ENCODE peak calls at places on chromosomes 16 and 17, in eight cellular contexts. One of them, this sample, is unnamed.

GRCh38 chr17:42519546-42520444 is 16.2 kb upstream of the NAGLU start:
- DNase-seq in fibroblast of lung: peak; percentile 99
- DNase-seq in hippocampal formation: peak; percentile 62
- DNase-seq in stimulated activated CD4-positive, alpha-beta T cell treated with anti-CD3 and anti-CD28 coated beads, Interleukin-4, amount 100 ng/mL, for 4 hours: no peak
- DNase-seq in ovary: peak; percentile 97
- DNase-seq in iPS DF 19.7: no peak
- DNase-seq in heart right ventricle: peak; percentile 95
- DNase-seq in T-helper 17 cell: no peak
- DNase-seq in this sample: peak; percentile 76

GRCh38 chr16:50531901-50532300 is 16.3 kb upstream of the NKD1 start:
- DNase-seq in stimulated activated CD4-positive, alpha-beta T cell treated with anti-CD3 and anti-CD28 coated beads, Interleukin-4, amount 100 ng/mL, for 4 hours: no peak
- DNase-seq in fibroblast of lung: no peak
- DNase-seq in T-helper 17 cell: no peak
- DNase-seq in heart right ventricle: no peak
- DNase-seq in hippocampal formation: no peak
- DNase-seq in ovary: no peak
- DNase-seq in iPS DF 19.7: no peak
- DNase-seq in this sample: peak; percentile 4

GRCh38 chr16:35692824-35693223 is 2233.4 kb downstream of the TP53TG3F start:
- DNase-seq in ovary: no peak
- DNase-seq in iPS DF 19.7: no peak
- DNase-seq in T-helper 17 cell: no peak
- DNase-seq in fibroblast of lung: no peak
- DNase-seq in stimulated activated CD4-positive, alpha-beta T cell treated with anti-CD3 and anti-CD28 coated beads, Interleukin-4, amount 100 ng/mL, for 4 hours: no peak
- DNase-seq in hippocampal formation: no peak
- DNase-seq in heart right ventricle: no peak
- DNase-seq in this sample: no peak

GRCh38 chr16:86777098-86777946 is 199.0 kb downstream of the FOXL1 start:
- DNase-seq in T-helper 17 cell: no peak
- DNase-seq in hippocampal formation: no peak
- DNase-seq in fibroblast of lung: peak; percentile 82
- DNase-seq in heart right ventricle: no peak
- DNase-seq in ovary: no peak
- DNase-seq in stimulated activated CD4-positive, alpha-beta T cell treated with anti-CD3 and anti-CD28 coated beads, Interleukin-4, amount 100 ng/mL, for 4 hours: no peak
- DNase-seq in iPS DF 19.7: no peak
- DNase-seq in this sample: no peak

GRCh38 chr17:57570740-57571344 is 174.3 kb downstream of the CCDC182 start:
- DNase-seq in iPS DF 19.7: no peak
- DNase-seq in ovary: no peak
- DNase-seq in stimulated activated CD4-positive, alpha-beta T cell treated with anti-CD3 and anti-CD28 coated beads, Interleukin-4, amount 100 ng/mL, for 4 hours: no peak
- DNase-seq in fibroblast of lung: no peak
- DNase-seq in heart right ventricle: no peak
- DNase-seq in hippocampal formation: peak; percentile 29
- DNase-seq in T-helper 17 cell: no peak
- DNase-seq in this sample: no peak

GRCh38 chr17:77358801-77359716 is 218.3 kb downstream of the SEC14L1 start:
- DNase-seq in hippocampal formation: no peak
- DNase-seq in heart right ventricle: no peak
- DNase-seq in T-helper 17 cell: no peak
- DNase-seq in ovary: peak; percentile 4
- DNase-seq in iPS DF 19.7: no peak
- DNase-seq in fibroblast of lung: peak; percentile 45
- DNase-seq in stimulated activated CD4-positive, alpha-beta T cell treated with anti-CD3 and anti-CD28 coated beads, Interleukin-4, amount 100 ng/mL, for 4 hours: no peak
- DNase-seq in this sample: no peak

GRCh38 chr17:77708049-77708448 is 250.5 kb upstream of the TNRC6C start:
- DNase-seq in heart right ventricle: no peak
- DNase-seq in hippocampal formation: no peak
- DNase-seq in stimulated activated CD4-positive, alpha-beta T cell treated with anti-CD3 and anti-CD28 coated beads, Interleukin-4, amount 100 ng/mL, for 4 hours: no peak
- DNase-seq in iPS DF 19.7: no peak
- DNase-seq in fibroblast of lung: no peak
- DNase-seq in T-helper 17 cell: no peak
- DNase-seq in ovary: no peak
- DNase-seq in this sample: no peak

GRCh38 chr17:17942846-17943245 is 29.4 kb downstream of the TOM1L2 start:
- DNase-seq in ovary: no peak
- DNase-seq in stimulated activated CD4-positive, alpha-beta T cell treated with anti-CD3 and anti-CD28 coated beads, Interleukin-4, amount 100 ng/mL, for 4 hours: no peak
- DNase-seq in iPS DF 19.7: no peak
- DNase-seq in T-helper 17 cell: no peak
- DNase-seq in hippocampal formation: no peak
- DNase-seq in fibroblast of lung: peak; percentile 44
- DNase-seq in heart right ventricle: no peak
- DNase-seq in this sample: no peak

GRCh38 chr17:38415250-38416194 is 12.7 kb upstream of the ARHGAP23 start:
- DNase-seq in T-helper 17 cell: no peak
- DNase-seq in fibroblast of lung: peak; percentile 81
- DNase-seq in iPS DF 19.7: no peak
- DNase-seq in ovary: no peak
- DNase-seq in stimulated activated CD4-positive, alpha-beta T cell treated with anti-CD3 and anti-CD28 coated beads, Interleukin-4, amount 100 ng/mL, for 4 hours: no peak
- DNase-seq in heart right ventricle: no peak
- DNase-seq in hippocampal formation: no peak
- DNase-seq in this sample: no peak

GRCh38 chr17:75832164-75832651 is 12.0 kb downstream of the UNC13D start:
- DNase-seq in fibroblast of lung: peak; percentile 61
- DNase-seq in heart right ventricle: no peak
- DNase-seq in hippocampal formation: no peak
- DNase-seq in ovary: no peak
- DNase-seq in T-helper 17 cell: no peak
- DNase-seq in iPS DF 19.7: no peak
- DNase-seq in stimulated activated CD4-positive, alpha-beta T cell treated with anti-CD3 and anti-CD28 coated beads, Interleukin-4, amount 100 ng/mL, for 4 hours: peak; percentile 29
- DNase-seq in this sample: no peak

GRCh38 chr17:63434951-63435571 is 11.0 kb downstream of the CYB561 start:
- DNase-seq in iPS DF 19.7: no peak
- DNase-seq in stimulated activated CD4-positive, alpha-beta T cell treated with anti-CD3 and anti-CD28 coated beads, Interleukin-4, amount 100 ng/mL, for 4 hours: no peak
- DNase-seq in hippocampal formation: peak; percentile 63
- DNase-seq in ovary: no peak
- DNase-seq in fibroblast of lung: peak; percentile 29
- DNase-seq in T-helper 17 cell: no peak
- DNase-seq in heart right ventricle: peak; percentile 83
- DNase-seq in this sample: no peak

GRCh38 chr17:64009571-64010402 is 10.6 kb downstream of the ICAM2 start:
- DNase-seq in fibroblast of lung: peak; percentile 44
- DNase-seq in hippocampal formation: no peak
- DNase-seq in T-helper 17 cell: no peak
- DNase-seq in ovary: no peak
- DNase-seq in iPS DF 19.7: no peak
- DNase-seq in heart right ventricle: no peak
- DNase-seq in stimulated activated CD4-positive, alpha-beta T cell treated with anti-CD3 and anti-CD28 coated beads, Interleukin-4, amount 100 ng/mL, for 4 hours: no peak
- DNase-seq in this sample: no peak

GRCh38 chr17:45755050-45755449 is 29.1 kb upstream of the CRHR1 start:
- DNase-seq in ovary: no peak
- DNase-seq in hippocampal formation: no peak
- DNase-seq in heart right ventricle: no peak
- DNase-seq in T-helper 17 cell: no peak
- DNase-seq in iPS DF 19.7: no peak
- DNase-seq in fibroblast of lung: no peak
- DNase-seq in stimulated activated CD4-positive, alpha-beta T cell treated with anti-CD3 and anti-CD28 coated beads, Interleukin-4, amount 100 ng/mL, for 4 hours: no peak
- DNase-seq in this sample: no peak

GRCh38 chr17:28426081-28426519 is 20.1 kb upstream of the SLC46A1 start:
- DNase-seq in T-helper 17 cell: no peak
- DNase-seq in ovary: no peak
- DNase-seq in iPS DF 19.7: no peak
- DNase-seq in stimulated activated CD4-positive, alpha-beta T cell treated with anti-CD3 and anti-CD28 coated beads, Interleukin-4, amount 100 ng/mL, for 4 hours: no peak
- DNase-seq in fibroblast of lung: no peak
- DNase-seq in hippocampal formation: no peak
- DNase-seq in heart right ventricle: no peak
- DNase-seq in this sample: no peak

GRCh38 chr17:14582996-14583395 is 282.1 kb downstream of the HS3ST3B1 start:
- DNase-seq in T-helper 17 cell: no peak
- DNase-seq in stimulated activated CD4-positive, alpha-beta T cell treated with anti-CD3 and anti-CD28 coated beads, Interleukin-4, amount 100 ng/mL, for 4 hours: no peak
- DNase-seq in iPS DF 19.7: no peak
- DNase-seq in ovary: no peak
- DNase-seq in heart right ventricle: no peak
- DNase-seq in hippocampal formation: no peak
- DNase-seq in fibroblast of lung: no peak
- DNase-seq in this sample: no peak

GRCh38 chr16:69724981-69725479 is 1.3 kb downstream of the NQO1 start:
- DNase-seq in ovary: no peak
- DNase-seq in fibroblast of lung: no peak
- DNase-seq in T-helper 17 cell: no peak
- DNase-seq in hippocampal formation: no peak
- DNase-seq in heart right ventricle: no peak
- DNase-seq in iPS DF 19.7: no peak
- DNase-seq in stimulated activated CD4-positive, alpha-beta T cell treated with anti-CD3 and anti-CD28 coated beads, Interleukin-4, amount 100 ng/mL, for 4 hours: no peak
- DNase-seq in this sample: peak; percentile 9

GRCh38 chr17:47694818-47695663 is 1.1 kb downstream of the TBKBP1 start:
- DNase-seq in iPS DF 19.7: no peak
- DNase-seq in fibroblast of lung: peak; percentile 69
- DNase-seq in heart right ventricle: peak; percentile 77
- DNase-seq in T-helper 17 cell: no peak
- DNase-seq in stimulated activated CD4-positive, alpha-beta T cell treated with anti-CD3 and anti-CD28 coated beads, Interleukin-4, amount 100 ng/mL, for 4 hours: peak; percentile 76
- DNase-seq in hippocampal formation: peak; percentile 40
- DNase-seq in ovary: peak; percentile 68
- DNase-seq in this sample: peak; percentile 92

GRCh38 chr16:87492721-87493554 is at the start of gene ZCCHC14:
- DNase-seq in hippocampal formation: peak; percentile 98
- DNase-seq in fibroblast of lung: peak; percentile 98
- DNase-seq in ovary: peak; percentile 99
- DNase-seq in T-helper 17 cell: peak; percentile 99
- DNase-seq in iPS DF 19.7: peak; percentile 86
- DNase-seq in heart right ventricle: peak; percentile 100
- DNase-seq in stimulated activated CD4-positive, alpha-beta T cell treated with anti-CD3 and anti-CD28 coated beads, Interleukin-4, amount 100 ng/mL, for 4 hours: peak; percentile 98
- DNase-seq in this sample: peak; percentile 98

GRCh38 chr17:16100737-16101400 is 101.2 kb downstream of the TTC19 start:
- DNase-seq in ovary: no peak
- DNase-seq in T-helper 17 cell: no peak
- DNase-seq in hippocampal formation: no peak
- DNase-seq in stimulated activated CD4-positive, alpha-beta T cell treated with anti-CD3 and anti-CD28 coated beads, Interleukin-4, amount 100 ng/mL, for 4 hours: no peak
- DNase-seq in iPS DF 19.7: no peak
- DNase-seq in heart right ventricle: no peak
- DNase-seq in fibroblast of lung: peak; percentile 17
- DNase-seq in this sample: no peak

GRCh38 chr17:39757176-39757662 is 19.5 kb downstream of the GRB7 start:
- DNase-seq in iPS DF 19.7: no peak
- DNase-seq in hippocampal formation: no peak
- DNase-seq in heart right ventricle: no peak
- DNase-seq in fibroblast of lung: no peak
- DNase-seq in ovary: no peak
- DNase-seq in stimulated activated CD4-positive, alpha-beta T cell treated with anti-CD3 and anti-CD28 coated beads, Interleukin-4, amount 100 ng/mL, for 4 hours: no peak
- DNase-seq in T-helper 17 cell: no peak
- DNase-seq in this sample: no peak

GRCh38 chr17:76268015-76268749 is 3.0 kb downstream of the UBALD2 start:
- DNase-seq in hippocampal formation: peak; percentile 68
- DNase-seq in T-helper 17 cell: peak; percentile 55
- DNase-seq in stimulated activated CD4-positive, alpha-beta T cell treated with anti-CD3 and anti-CD28 coated beads, Interleukin-4, amount 100 ng/mL, for 4 hours: peak; percentile 84
- DNase-seq in ovary: no peak
- DNase-seq in heart right ventricle: peak; percentile 82
- DNase-seq in fibroblast of lung: peak; percentile 75
- DNase-seq in iPS DF 19.7: no peak
- DNase-seq in this sample: peak; percentile 95

GRCh38 chr16:964696-965395 is 5.9 kb downstream of the LMF1 start:
- DNase-seq in fibroblast of lung: no peak
- DNase-seq in T-helper 17 cell: peak; percentile 46
- DNase-seq in hippocampal formation: no peak
- DNase-seq in stimulated activated CD4-positive, alpha-beta T cell treated with anti-CD3 and anti-CD28 coated beads, Interleukin-4, amount 100 ng/mL, for 4 hours: peak; percentile 78
- DNase-seq in iPS DF 19.7: no peak
- DNase-seq in ovary: no peak
- DNase-seq in heart right ventricle: no peak
- DNase-seq in this sample: peak; percentile 77

GRCh38 chr17:10059684-10060211 is 138.7 kb downstream of the GAS7 start:
- DNase-seq in stimulated activated CD4-positive, alpha-beta T cell treated with anti-CD3 and anti-CD28 coated beads, Interleukin-4, amount 100 ng/mL, for 4 hours: no peak
- DNase-seq in heart right ventricle: peak; percentile 70
- DNase-seq in fibroblast of lung: peak; percentile 40
- DNase-seq in hippocampal formation: no peak
- DNase-seq in ovary: no peak
- DNase-seq in T-helper 17 cell: no peak
- DNase-seq in iPS DF 19.7: no peak
- DNase-seq in this sample: no peak

GRCh38 chr17:50882851-50883250 is 16.7 kb upstream of the TOB1 start:
- DNase-seq in stimulated activated CD4-positive, alpha-beta T cell treated with anti-CD3 and anti-CD28 coated beads, Interleukin-4, amount 100 ng/mL, for 4 hours: no peak
- DNase-seq in T-helper 17 cell: no peak
- DNase-seq in hippocampal formation: no peak
- DNase-seq in iPS DF 19.7: no peak
- DNase-seq in ovary: no peak
- DNase-seq in fibroblast of lung: peak; percentile 50
- DNase-seq in heart right ventricle: no peak
- DNase-seq in this sample: no peak

GRCh38 chr17:43536236-43537088 is 9.7 kb downstream of the ETV4 start:
- DNase-seq in iPS DF 19.7: no peak
- DNase-seq in ovary: no peak
- DNase-seq in heart right ventricle: no peak
- DNase-seq in hippocampal formation: no peak
- DNase-seq in T-helper 17 cell: no peak
- DNase-seq in fibroblast of lung: peak; percentile 70
- DNase-seq in stimulated activated CD4-positive, alpha-beta T cell treated with anti-CD3 and anti-CD28 coated beads, Interleukin-4, amount 100 ng/mL, for 4 hours: no peak
- DNase-seq in this sample: peak; percentile 22

GRCh38 chr17:63285566-63285965 is 160.5 kb downstream of the CYB561 start:
- DNase-seq in ovary: no peak
- DNase-seq in stimulated activated CD4-positive, alpha-beta T cell treated with anti-CD3 and anti-CD28 coated beads, Interleukin-4, amount 100 ng/mL, for 4 hours: no peak
- DNase-seq in fibroblast of lung: no peak
- DNase-seq in T-helper 17 cell: no peak
- DNase-seq in iPS DF 19.7: no peak
- DNase-seq in heart right ventricle: no peak
- DNase-seq in hippocampal formation: no peak
- DNase-seq in this sample: no peak

GRCh38 chr17:49730078-49730786 is 22.5 kb upstream of the SLC35B1 start:
- DNase-seq in fibroblast of lung: peak; percentile 94
- DNase-seq in hippocampal formation: peak; percentile 43
- DNase-seq in T-helper 17 cell: no peak
- DNase-seq in ovary: peak; percentile 93
- DNase-seq in iPS DF 19.7: no peak
- DNase-seq in stimulated activated CD4-positive, alpha-beta T cell treated with anti-CD3 and anti-CD28 coated beads, Interleukin-4, amount 100 ng/mL, for 4 hours: no peak
- DNase-seq in heart right ventricle: peak; percentile 93
- DNase-seq in this sample: no peak

GRCh38 chr16:22366889-22367288 is 7.5 kb downstream of the CDR2 start:
- DNase-seq in fibroblast of lung: no peak
- DNase-seq in T-helper 17 cell: no peak
- DNase-seq in stimulated activated CD4-positive, alpha-beta T cell treated with anti-CD3 and anti-CD28 coated beads, Interleukin-4, amount 100 ng/mL, for 4 hours: no peak
- DNase-seq in ovary: no peak
- DNase-seq in iPS DF 19.7: no peak
- DNase-seq in heart right ventricle: no peak
- DNase-seq in hippocampal formation: no peak
- DNase-seq in this sample: no peak

GRCh38 chr16:19521471-19522368 is at the start of gene GDE1:
- DNase-seq in hippocampal formation: peak; percentile 96
- DNase-seq in stimulated activated CD4-positive, alpha-beta T cell treated with anti-CD3 and anti-CD28 coated beads, Interleukin-4, amount 100 ng/mL, for 4 hours: peak; percentile 93
- DNase-seq in T-helper 17 cell: peak; percentile 88
- DNase-seq in fibroblast of lung: peak; percentile 85
- DNase-seq in iPS DF 19.7: peak; percentile 82
- DNase-seq in heart right ventricle: peak; percentile 95
- DNase-seq in ovary: peak; percentile 95
- DNase-seq in this sample: peak; percentile 99

GRCh38 chr16:25109643-25110042 is 1.9 kb upstream of the LCMT1 start:
- DNase-seq in ovary: no peak
- DNase-seq in iPS DF 19.7: no peak
- DNase-seq in hippocampal formation: no peak
- DNase-seq in stimulated activated CD4-positive, alpha-beta T cell treated with anti-CD3 and anti-CD28 coated beads, Interleukin-4, amount 100 ng/mL, for 4 hours: no peak
- DNase-seq in fibroblast of lung: peak; percentile 91
- DNase-seq in heart right ventricle: peak; percentile 72
- DNase-seq in T-helper 17 cell: no peak
- DNase-seq in this sample: no peak

GRCh38 chr17:82822281-82822680 is 17.5 kb downstream of the ZNF750 start:
- DNase-seq in fibroblast of lung: no peak
- DNase-seq in iPS DF 19.7: no peak
- DNase-seq in stimulated activated CD4-positive, alpha-beta T cell treated with anti-CD3 and anti-CD28 coated beads, Interleukin-4, amount 100 ng/mL, for 4 hours: no peak
- DNase-seq in hippocampal formation: no peak
- DNase-seq in T-helper 17 cell: no peak
- DNase-seq in ovary: no peak
- DNase-seq in heart right ventricle: no peak
- DNase-seq in this sample: no peak

GRCh38 chr17:33942414-33942813 is 312.7 kb upstream of the CCL2 start:
- DNase-seq in fibroblast of lung: no peak
- DNase-seq in heart right ventricle: no peak
- DNase-seq in stimulated activated CD4-positive, alpha-beta T cell treated with anti-CD3 and anti-CD28 coated beads, Interleukin-4, amount 100 ng/mL, for 4 hours: no peak
- DNase-seq in T-helper 17 cell: no peak
- DNase-seq in ovary: no peak
- DNase-seq in hippocampal formation: no peak
- DNase-seq in iPS DF 19.7: no peak
- DNase-seq in this sample: no peak

GRCh38 chr17:3946711-3947235 is 17.5 kb downstream of the ATP2A3 start:
- DNase-seq in hippocampal formation: no peak
- DNase-seq in stimulated activated CD4-positive, alpha-beta T cell treated with anti-CD3 and anti-CD28 coated beads, Interleukin-4, amount 100 ng/mL, for 4 hours: no peak
- DNase-seq in fibroblast of lung: no peak
- DNase-seq in iPS DF 19.7: no peak
- DNase-seq in T-helper 17 cell: no peak
- DNase-seq in heart right ventricle: no peak
- DNase-seq in ovary: no peak
- DNase-seq in this sample: no peak

GRCh38 chr17:68640601-68641000 is 39.4 kb upstream of the FAM20A start:
- DNase-seq in stimulated activated CD4-positive, alpha-beta T cell treated with anti-CD3 and anti-CD28 coated beads, Interleukin-4, amount 100 ng/mL, for 4 hours: no peak
- DNase-seq in fibroblast of lung: peak; percentile 5
- DNase-seq in ovary: no peak
- DNase-seq in T-helper 17 cell: no peak
- DNase-seq in iPS DF 19.7: no peak
- DNase-seq in heart right ventricle: no peak
- DNase-seq in hippocampal formation: no peak
- DNase-seq in this sample: no peak

This sample was measured in spleen.